ENCODE peak calls at places on chromosomes 1 and 21, in eight cellular contexts. V, Q, S, U, Z, G, K and W are unnamed samples.

GRCh38 chr1:85621430-85621829 is 40.9 kb downstream of the CCN1 start:
- DNase-seq in V (no peak), Q (no peak), S (no peak), U (no peak), Z (no peak), G (no peak), K (no peak), W (no peak)

GRCh38 chr1:30446508-30446907 is 276.9 kb downstream of the MATN1 start:
- DNase-seq in V (no peak), Q (no peak), S (no peak), U (peak; percentile 20), Z (no peak), G (no peak), K (no peak), W (peak; percentile 5)

GRCh38 chr1:182698977-182699672 is 14.7 kb upstream of the RGS8 start:
- DNase-seq in V (no peak), Q (no peak), S (no peak), U (no peak), Z (no peak), G (no peak), K (peak; percentile 22), W (no peak)

GRCh38 chr21:44585892-44586291 is 5.5 kb upstream of the KRTAP10-5 start:
- DNase-seq in V (no peak), Q (no peak), S (no peak), U (no peak), Z (no peak), G (no peak), K (no peak), W (no peak)

GRCh38 chr1:109768700-109769325 is 5.1 kb upstream of the EPS8L3 start:
- DNase-seq in V (no peak), Q (no peak), S (no peak), U (no peak), Z (no peak), G (no peak), K (no peak), W (no peak)

GRCh38 chr1:204213668-204214662 is at the start of gene GOLT1A:
- DNase-seq in V (peak; percentile 78), Q (no peak), S (peak; percentile 42), U (peak; percentile 84), Z (peak; percentile 74), G (no peak), K (peak; percentile 86), W (peak; percentile 68)

GRCh38 chr1:119376594-119376993 is 8.0 kb downstream of the HAO2 start:
- DNase-seq in V (no peak), Q (no peak), S (no peak), U (no peak), Z (no peak), G (no peak), K (no peak), W (no peak)

GRCh38 chr1:232766224-232766890 is 38.9 kb upstream of the MAP10 start:
- DNase-seq in V (no peak), Q (no peak), S (no peak), U (no peak), Z (no peak), G (no peak), K (no peak), W (no peak)

GRCh38 chr1:81703352-81703735 is 97.4 kb upstream of the ADGRL2 start:
- DNase-seq in V (no peak), Q (no peak), S (no peak), U (no peak), Z (peak; percentile 73), G (no peak), K (peak; percentile 78), W (no peak)

GRCh38 chr1:179231923-179232322 is 2.4 kb upstream of the ABL2 start:
- DNase-seq in V (peak; percentile 40), Q (no peak), S (no peak), U (no peak), Z (peak; percentile 37), G (no peak), K (peak; percentile 66), W (no peak)

GRCh38 chr1:68571499-68571898 is 74.6 kb upstream of the DEPDC1 start:
- DNase-seq in V (no peak), Q (no peak), S (no peak), U (no peak), Z (peak; percentile 27), G (no peak), K (peak; percentile 26), W (no peak)

GRCh38 chr21:43210454-43211084 is 41.8 kb downstream of the CRYAA start:
- DNase-seq in V (no peak), Q (no peak), S (no peak), U (peak; percentile 48), Z (no peak), G (no peak), K (no peak), W (peak; percentile 6)

GRCh38 chr21:34513109-34513675 is 1.2 kb upstream of the KCNE1 start:
- DNase-seq in V (no peak), Q (no peak), S (no peak), U (no peak), Z (peak; percentile 35), G (no peak), K (peak; percentile 41), W (no peak)

GRCh38 chr1:81670286-81670685 is 130.4 kb upstream of the ADGRL2 start:
- DNase-seq in V (peak; percentile 7), Q (no peak), S (no peak), U (peak; percentile 93), Z (peak; percentile 90), G (peak; percentile 35), K (peak; percentile 95), W (no peak)

GRCh38 chr1:209827384-209828261 is at the start of gene UTP25:
- DNase-seq in V (peak; percentile 80), Q (peak; percentile 98), S (peak; percentile 89), U (peak; percentile 98), Z (peak; percentile 93), G (peak; percentile 77), K (peak; percentile 98), W (peak; percentile 87)

DNA sequence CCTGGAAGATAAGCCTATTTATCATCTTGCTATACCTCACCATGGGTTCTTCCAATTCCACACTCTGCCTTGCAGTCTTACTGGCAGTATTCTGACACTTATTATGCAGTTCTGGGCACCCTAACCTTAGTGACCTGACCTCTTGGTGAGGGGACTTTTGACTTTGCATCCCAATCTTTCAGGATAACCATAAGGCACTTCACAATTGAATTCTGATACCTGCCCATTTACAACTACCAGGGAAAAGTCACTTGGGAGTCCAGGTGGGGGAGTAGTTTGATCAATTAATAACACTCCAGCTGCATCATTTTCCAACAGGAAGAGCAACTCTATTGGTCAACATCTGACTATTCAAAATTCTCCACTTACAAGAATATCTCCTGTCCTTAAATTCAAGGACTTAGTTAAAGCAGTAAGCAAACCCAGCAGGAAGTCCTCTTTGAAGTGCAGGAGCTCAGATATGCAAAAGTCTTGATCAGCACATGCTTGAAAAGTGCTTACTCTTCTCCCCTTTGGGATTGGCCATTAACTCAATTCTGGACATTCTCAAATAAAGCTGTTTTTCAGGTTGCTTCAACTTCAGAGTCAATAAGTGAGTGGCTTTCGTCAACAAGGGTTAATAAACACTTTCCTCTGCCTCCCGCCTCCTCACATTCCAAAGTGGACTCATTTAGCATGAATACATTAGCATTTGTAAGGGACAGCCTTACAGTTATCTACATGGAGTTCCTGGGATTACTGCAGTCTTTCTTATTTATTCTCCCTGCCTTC is 177.4 kb upstream of the NRIP1 start:
- DNase-seq in V (no peak), Q (no peak), S (no peak), U (no peak), Z (peak; percentile 57), G (no peak), K (no peak), W (no peak)
- TF ChIP-seq CTCF in V (no peak), Q (no peak), S (no peak), U (no peak), Z (peak; percentile 11), G (no peak), K (no peak), W (no peak)

GRCh38 chr1:24642481-24643361 is at the start of gene SRRM1:
- DNase-seq in V (peak; percentile 87), Q (peak; percentile 99), S (peak; percentile 97), U (peak; percentile 100), Z (peak; percentile 99), G (peak; percentile 96), K (peak; percentile 100), W (peak; percentile 95)
- TF ChIP-seq CTCF in V (no peak), Q (peak; percentile 51), S (no peak), U (peak; percentile 15), Z (peak; percentile 11), G (no peak), K (no peak), W (peak; percentile 26)

DNA sequence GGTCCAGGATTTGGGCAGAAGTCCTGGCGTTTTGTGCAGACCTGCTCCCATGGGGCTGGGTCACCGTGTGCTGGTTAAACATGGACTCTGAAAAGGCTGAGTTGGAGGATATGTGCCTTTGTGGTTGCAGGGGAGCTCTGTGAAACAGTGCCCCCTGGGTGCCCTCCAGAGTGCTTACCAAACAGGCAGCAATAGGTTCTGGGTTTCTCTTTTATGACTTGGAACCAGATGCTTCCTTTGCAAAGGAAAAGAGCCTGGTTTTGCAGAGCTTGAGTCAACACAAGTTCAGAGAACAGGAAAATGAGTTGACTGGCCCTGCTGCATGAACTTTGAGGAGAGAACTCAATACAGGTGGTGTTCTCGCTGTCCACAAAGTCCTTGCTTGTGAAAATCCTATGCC is 288.9 kb downstream of the TM2D1 start:
- DNase-seq in V (no peak), Q (no peak), S (no peak), U (no peak), Z (no peak), G (no peak), K (peak; percentile 39), W (no peak)
- TF ChIP-seq CTCF in V (no peak), Q (peak; percentile 35), S (no peak), U (no peak), Z (no peak), G (no peak), K (no peak), W (no peak)

GRCh38 chr1:39359028-39359570 is 132.3 kb upstream of the BMP8A start:
- DNase-seq in V (no peak), Q (no peak), S (no peak), U (peak; percentile 67), Z (no peak), G (no peak), K (no peak), W (no peak)

GRCh38 chr1:39358491-39358890 is 132.9 kb upstream of the BMP8A start:
- DNase-seq in V (no peak), Q (no peak), S (no peak), U (no peak), Z (no peak), G (no peak), K (no peak), W (no peak)

GRCh38 chr1:39352881-39353280 is 138.6 kb upstream of the BMP8A start:
- DNase-seq in V (no peak), Q (no peak), S (no peak), U (no peak), Z (no peak), G (no peak), K (peak; percentile 61), W (no peak)

GRCh38 chr1:39354572-39354971 is 136.9 kb upstream of the BMP8A start:
- DNase-seq in V (no peak), Q (peak; percentile 10), S (no peak), U (no peak), Z (no peak), G (no peak), K (peak; percentile 18), W (no peak)
- TF ChIP-seq CTCF in V (no peak), Q (peak; percentile 44), S (no peak), U (no peak), Z (no peak), G (no peak), K (no peak), W (no peak)

GRCh38 chr1:41038110-41038509 is 16.6 kb upstream of the SLFNL1 start:
- DNase-seq in V (no peak), Q (no peak), S (no peak), U (no peak), Z (no peak), G (no peak), K (no peak), W (no peak)
- TF ChIP-seq CTCF in V (peak; percentile 24), Q (no peak), S (no peak), U (no peak), Z (peak; percentile 39), G (no peak), K (peak; percentile 25), W (no peak)

GRCh38 chr1:34460193-34460592 is 283.5 kb downstream of the C1orf94 start:
- DNase-seq in V (peak; percentile 15), Q (peak; percentile 46), S (no peak), U (peak; percentile 67), Z (peak; percentile 15), G (no peak), K (no peak), W (peak; percentile 23)
- TF ChIP-seq CTCF in V (peak; percentile 37), Q (peak; percentile 78), S (peak; percentile 56), U (no peak), Z (peak; percentile 55), G (peak; percentile 67), K (peak; percentile 39), W (peak; percentile 61)